ENCODE peak calls at places on chromosomes 2 and 18, in five cellular contexts. L, V, X, Y and U are unnamed samples.

GRCh38 chr2:66845307-66845706 is 410.4 kb downstream of the MEIS1 start:
- DNase-seq in Y (no peak), V (no peak), X (peak), L (no peak), U (no peak)

GRCh38 chr18:23422751-23423418 is 30.2 kb upstream of the RIOK3 start:
- DNase-seq in V (no peak), Y (no peak), X (peak), L (no peak), U (peak)

GRCh38 chr2:232884549-232885263 is 14.6 kb downstream of the SNORC start:
- DNase-seq in L (no peak), V (no peak), X (no peak), Y (no peak), U (no peak)

GRCh38 chr2:235291464-235291863 is 202.4 kb upstream of the AGAP1 start:
- DNase-seq in L (no peak), Y (no peak), V (no peak), X (no peak), U (no peak)

GRCh38 chr2:101697794-101698418 is 399 bp downstream of the MAP4K4 start:
- DNase-seq in Y (no peak), X (peak), L (peak), V (no peak), U (no peak)

GRCh38 chr2:233013027-233013461 is at the start of gene NGEF:
- DNase-seq in Y (peak), V (no peak), X (no peak), L (peak), U (peak)

GRCh38 chr2:31354837-31355236 is 59.7 kb downstream of the XDH start:
- DNase-seq in L (no peak), X (peak), V (no peak), Y (no peak), U (no peak)

GRCh38 chr2:11559786-11560155 is 25.9 kb downstream of the GREB1 start:
- DNase-seq in L (no peak), V (no peak), X (no peak), Y (no peak), U (no peak)

GRCh38 chr2:124563415-124563814 is 538.3 kb downstream of the CNTNAP5 start:
- DNase-seq in V (no peak), Y (no peak), X (no peak), L (no peak), U (no peak)

GRCh38 chr2:130152816-130153595 is 8.1 kb upstream of the CCDC74B start:
- DNase-seq in X (no peak), L (no peak), V (no peak), Y (no peak), U (no peak)

GRCh38 chr2:170073288-170073687 is 104.7 kb upstream of the MYO3B start:
- DNase-seq in L (peak), X (peak), V (peak), Y (peak), U (peak)

GRCh38 chr18:7255054-7255453 is 24.2 kb downstream of the LRRC30 start:
- DNase-seq in L (no peak), X (no peak), V (no peak), Y (no peak), U (no peak)

GRCh38 chr2:70603066-70603465 is 49.4 kb upstream of the TGFA start:
- DNase-seq in X (no peak), L (no peak), V (no peak), Y (no peak), U (no peak)
- TF ChIP-seq CTCF in X (no peak), L (no peak), V (no peak), Y (no peak), U (no peak)

GRCh38 chr2:3558205-3559014 is at the start of gene RNASEH1:
- DNase-seq in V (peak), L (peak), Y (peak), X (peak), U (peak)

GRCh38 chr2:3553946-3554345 is 4.2 kb downstream of the RNASEH1 start:
- DNase-seq in X (no peak), V (no peak), Y (no peak), L (no peak), U (no peak)

GRCh38 chr2:3563521-3563976 is 5.4 kb upstream of the RNASEH1 start:
- DNase-seq in L (no peak), X (no peak), V (no peak), Y (no peak), U (no peak)

DNA sequence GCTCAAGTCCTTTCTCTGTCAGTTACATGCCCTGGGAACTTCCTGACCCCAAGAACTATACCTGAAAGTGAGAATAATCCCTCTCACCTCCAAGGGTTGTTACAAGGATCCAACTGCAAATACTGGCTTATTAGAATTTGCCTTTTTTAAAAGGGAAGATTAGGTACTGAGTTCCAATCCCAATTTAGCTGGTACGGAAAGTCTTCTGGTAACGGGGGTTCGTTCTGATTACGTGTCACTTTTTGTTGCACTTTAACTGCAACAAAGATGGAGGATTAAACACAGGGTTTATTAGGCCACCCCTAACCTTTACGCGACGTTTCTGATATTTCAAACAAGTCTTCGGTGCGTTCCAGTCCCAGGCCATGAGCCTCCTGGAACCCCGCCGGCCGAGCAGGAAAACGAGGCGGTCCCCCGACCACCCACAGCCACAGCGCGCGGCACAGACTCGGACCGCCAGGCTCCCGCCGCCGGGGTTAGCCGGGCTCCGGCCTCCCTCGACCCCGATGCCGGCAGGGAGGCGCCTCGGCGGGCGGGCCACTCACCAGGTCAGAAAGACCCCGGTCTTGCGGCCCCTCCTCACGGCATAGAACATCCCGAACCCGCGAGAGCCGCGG is 437 bp downstream of the RNASEH1 start:
- DNase-seq in Y (no peak), V (no peak), L (no peak), X (no peak), U (no peak)
- TF ChIP-seq CTCF in Y (no peak), V (no peak), L (no peak), X (no peak), U (no peak)

GRCh38 chr18:11162889-11163288 is 13.5 kb upstream of the PIEZO2 start:
- DNase-seq in L (no peak), V (no peak), X (no peak), Y (no peak), U (no peak)

GRCh38 chr18:11160303-11160702 is 10.9 kb upstream of the PIEZO2 start:
- DNase-seq in V (no peak), Y (no peak), X (no peak), L (no peak), U (no peak)

GRCh38 chr18:11165138-11165537 is 15.8 kb upstream of the PIEZO2 start:
- DNase-seq in V (no peak), L (no peak), X (no peak), Y (no peak), U (no peak)

GRCh38 chr18:11165952-11166351 is 16.6 kb upstream of the PIEZO2 start:
- DNase-seq in X (no peak), Y (no peak), V (no peak), L (no peak), U (no peak)

DNA sequence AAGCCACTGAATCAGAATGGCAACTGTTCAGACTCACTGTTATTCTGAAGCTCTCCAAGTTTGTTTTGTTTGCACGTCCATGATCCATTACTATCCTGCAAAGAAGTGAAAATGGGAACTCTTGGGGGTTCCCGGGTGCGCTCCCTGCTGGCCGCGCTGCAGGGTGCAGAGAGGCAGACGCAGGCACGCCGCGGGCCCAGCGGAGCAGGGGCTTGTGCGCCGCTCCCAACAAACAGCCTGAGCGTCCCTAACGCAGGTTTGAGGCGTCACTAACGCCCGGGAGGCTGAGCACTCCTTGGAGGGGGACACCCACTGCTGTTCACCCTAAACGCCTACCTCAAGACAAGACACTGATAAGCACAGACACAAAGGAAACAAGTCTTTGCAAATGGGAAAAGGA is 14.3 kb upstream of the PIEZO2 start:
- DNase-seq in X (no peak), L (peak), Y (no peak), V (no peak), U (peak)
- TF ChIP-seq CTCF in X (no peak), L (peak), Y (peak), V (no peak), U (peak)

GRCh38 chr2:86105252-86105968 is at the start of gene POLR1A:
- DNase-seq in X (peak), Y (peak), L (peak), V (peak), U (peak)
- TF ChIP-seq CTCF in X (peak), Y (no peak), L (no peak), V (peak), U (no peak)

GRCh38 chr2:193778293-193778692 is 1583.6 kb upstream of the TMEFF2 start:
- DNase-seq in Y (no peak), L (no peak), V (no peak), X (no peak), U (no peak)

GRCh38 chr2:193776988-193777387 is 1582.3 kb upstream of the TMEFF2 start:
- DNase-seq in L (no peak), V (no peak), Y (no peak), X (no peak), U (no peak)
- TF ChIP-seq CTCF in L (no peak), V (no peak), Y (no peak), X (no peak), U (no peak)

GRCh38 chr2:25878361-25879132 is at the start of gene ASXL2:
- DNase-seq in Y (peak), L (peak), X (peak), V (peak), U (peak)
- TF ChIP-seq CTCF in Y (no peak), L (no peak), X (no peak), V (no peak), U (no peak)

GRCh38 chr2:172279843-172280242 is 147.5 kb upstream of the ITGA6 start:
- DNase-seq in V (no peak), Y (no peak), X (peak), L (no peak), U (no peak)
- TF ChIP-seq CTCF in V (no peak), Y (no peak), X (peak), L (no peak), U (no peak)